ENCODE peak calls at places on chromosome 15, in eight cellular contexts. One of them, this sample, is unnamed.

GRCh38 chr15:47586653-47587224 is 130.6 kb upstream of the SEMA6D start:
- DNase-seq in psoas muscle: no peak
- DNase-seq in tibial artery: no peak
- DNase-seq in heart right ventricle: peak; percentile 59
- DNase-seq in A549: no peak
- DNase-seq in GM23248: no peak
- DNase-seq in aorta: no peak
- DNase-seq in caudate nucleus: no peak
- DNase-seq in this sample: no peak

GRCh38 chr15:86837631-86838030 is 758.0 kb downstream of the AGBL1 start:
- DNase-seq in psoas muscle: no peak
- DNase-seq in tibial artery: no peak
- DNase-seq in heart right ventricle: no peak
- DNase-seq in A549: no peak
- DNase-seq in GM23248: no peak
- DNase-seq in aorta: no peak
- DNase-seq in caudate nucleus: no peak
- DNase-seq in this sample: no peak

GRCh38 chr15:38058596-38059075 is 124.2 kb downstream of the TMCO5A start:
- DNase-seq in psoas muscle: no peak
- DNase-seq in tibial artery: no peak
- DNase-seq in heart right ventricle: no peak
- DNase-seq in A549: no peak
- DNase-seq in GM23248: no peak
- DNase-seq in aorta: no peak
- DNase-seq in caudate nucleus: no peak
- DNase-seq in this sample: no peak

GRCh38 chr15:85137507-85138175 is 156.0 kb downstream of the PDE8A start:
- DNase-seq in psoas muscle: no peak
- DNase-seq in tibial artery: no peak
- DNase-seq in heart right ventricle: no peak
- DNase-seq in A549: no peak
- DNase-seq in GM23248: no peak
- DNase-seq in aorta: no peak
- DNase-seq in caudate nucleus: no peak
- DNase-seq in this sample: no peak

GRCh38 chr15:91263632-91264477 is 163.8 kb downstream of the SV2B start:
- DNase-seq in psoas muscle: peak; percentile 76
- DNase-seq in tibial artery: peak; percentile 93
- DNase-seq in heart right ventricle: peak; percentile 62
- DNase-seq in A549: no peak
- DNase-seq in GM23248: peak; percentile 25
- DNase-seq in aorta: peak; percentile 83
- DNase-seq in caudate nucleus: peak; percentile 44
- DNase-seq in this sample: no peak

GRCh38 chr15:99556010-99556409 is 9.8 kb upstream of the MEF2A start:
- DNase-seq in psoas muscle: no peak
- DNase-seq in tibial artery: no peak
- DNase-seq in heart right ventricle: no peak
- DNase-seq in A549: no peak
- DNase-seq in GM23248: no peak
- DNase-seq in aorta: no peak
- DNase-seq in caudate nucleus: no peak
- DNase-seq in this sample: no peak

GRCh38 chr15:58346361-58346760 is 85.4 kb upstream of the LIPC start:
- DNase-seq in psoas muscle: no peak
- DNase-seq in tibial artery: no peak
- DNase-seq in heart right ventricle: no peak
- DNase-seq in A549: no peak
- DNase-seq in GM23248: peak; percentile 82
- DNase-seq in aorta: no peak
- DNase-seq in caudate nucleus: no peak
- DNase-seq in this sample: no peak

GRCh38 chr15:58864602-58865419 is 68.7 kb downstream of the SLTM start:
- DNase-seq in psoas muscle: peak; percentile 49
- DNase-seq in tibial artery: no peak
- DNase-seq in heart right ventricle: peak; percentile 60
- DNase-seq in A549: no peak
- DNase-seq in GM23248: peak; percentile 56
- DNase-seq in aorta: peak; percentile 82
- DNase-seq in caudate nucleus: peak; percentile 31
- DNase-seq in this sample: peak; percentile 7

GRCh38 chr15:23467110-23467600 is 20.1 kb upstream of the GOLGA6L2 start:
- DNase-seq in psoas muscle: no peak
- DNase-seq in tibial artery: no peak
- DNase-seq in heart right ventricle: no peak
- DNase-seq in A549: peak; percentile 44
- DNase-seq in GM23248: peak; percentile 70
- DNase-seq in aorta: no peak
- DNase-seq in caudate nucleus: no peak
- DNase-seq in this sample: no peak

GRCh38 chr15:65338823-65339222 is 34.3 kb downstream of the RNU5B-1 start:
- DNase-seq in psoas muscle: no peak
- DNase-seq in tibial artery: no peak
- DNase-seq in heart right ventricle: no peak
- DNase-seq in A549: no peak
- DNase-seq in GM23248: no peak
- DNase-seq in aorta: no peak
- DNase-seq in caudate nucleus: no peak
- DNase-seq in this sample: no peak

GRCh38 chr15:52678468-52679231 is 538 bp downstream of the ATOSA start:
- DNase-seq in psoas muscle: peak; percentile 69
- DNase-seq in tibial artery: peak; percentile 85
- DNase-seq in heart right ventricle: peak; percentile 67
- DNase-seq in A549: peak; percentile 40
- DNase-seq in GM23248: peak; percentile 89
- DNase-seq in aorta: peak; percentile 90
- DNase-seq in caudate nucleus: peak; percentile 55
- DNase-seq in this sample: peak; percentile 50

GRCh38 chr15:98878172-98878571 is 129.4 kb downstream of the PGPEP1L start:
- DNase-seq in psoas muscle: no peak
- DNase-seq in tibial artery: no peak
- DNase-seq in heart right ventricle: no peak
- DNase-seq in A549: no peak
- DNase-seq in GM23248: peak; percentile 78
- DNase-seq in aorta: no peak
- DNase-seq in caudate nucleus: no peak
- DNase-seq in this sample: no peak

GRCh38 chr15:33132722-33133345 is 61.7 kb downstream of the FMN1 start:
- DNase-seq in psoas muscle: no peak
- DNase-seq in tibial artery: no peak
- DNase-seq in heart right ventricle: no peak
- DNase-seq in A549: peak; percentile 65
- DNase-seq in GM23248: peak; percentile 72
- DNase-seq in aorta: no peak
- DNase-seq in caudate nucleus: no peak
- DNase-seq in this sample: no peak

GRCh38 chr15:70061086-70061370 is 36.7 kb downstream of the TLE3 start:
- DNase-seq in psoas muscle: no peak
- DNase-seq in tibial artery: peak; percentile 33
- DNase-seq in heart right ventricle: no peak
- DNase-seq in A549: no peak
- DNase-seq in GM23248: no peak
- DNase-seq in aorta: no peak
- DNase-seq in caudate nucleus: peak; percentile 49
- DNase-seq in this sample: no peak

GRCh38 chr15:89090791-89091666 is 2.8 kb downstream of the ABHD2 start:
- DNase-seq in psoas muscle: peak; percentile 68
- DNase-seq in tibial artery: peak; percentile 92
- DNase-seq in heart right ventricle: peak; percentile 67
- DNase-seq in A549: no peak
- DNase-seq in GM23248: peak; percentile 92
- DNase-seq in aorta: peak; percentile 88
- DNase-seq in caudate nucleus: peak; percentile 31
- DNase-seq in this sample: no peak

GRCh38 chr15:80579611-80580010 is 115.5 kb upstream of the ABHD17C start:
- DNase-seq in psoas muscle: no peak
- DNase-seq in tibial artery: no peak
- DNase-seq in heart right ventricle: no peak
- DNase-seq in A549: no peak
- DNase-seq in GM23248: no peak
- DNase-seq in aorta: no peak
- DNase-seq in caudate nucleus: no peak
- DNase-seq in this sample: no peak

GRCh38 chr15:39177561-39177960 is 403.3 kb upstream of the THBS1 start:
- DNase-seq in psoas muscle: no peak
- DNase-seq in tibial artery: no peak
- DNase-seq in heart right ventricle: no peak
- DNase-seq in A549: no peak
- DNase-seq in GM23248: no peak
- DNase-seq in aorta: no peak
- DNase-seq in caudate nucleus: no peak
- DNase-seq in this sample: no peak

GRCh38 chr15:63892794-63893441 is 59.2 kb upstream of the HERC1 start:
- DNase-seq in psoas muscle: no peak
- DNase-seq in tibial artery: peak; percentile 61
- DNase-seq in heart right ventricle: no peak
- DNase-seq in A549: no peak
- DNase-seq in GM23248: no peak
- DNase-seq in aorta: no peak
- DNase-seq in caudate nucleus: no peak
- DNase-seq in this sample: peak; percentile 23

GRCh38 chr15:62298811-62299210 is 133.7 kb upstream of the C2CD4B start:
- DNase-seq in psoas muscle: no peak
- DNase-seq in tibial artery: no peak
- DNase-seq in heart right ventricle: no peak
- DNase-seq in A549: no peak
- DNase-seq in GM23248: no peak
- DNase-seq in aorta: no peak
- DNase-seq in caudate nucleus: no peak
- DNase-seq in this sample: no peak
- H3K27ac ChIP-seq in psoas muscle: no peak overlapping the region
- H3K27ac ChIP-seq in tibial artery: no peak overlapping the region
- H3K27ac ChIP-seq in heart right ventricle: no peak overlapping the region
- H3K27ac ChIP-seq in A549: no peak overlapping the region
- H3K27ac ChIP-seq in GM23248: no peak overlapping the region
- H3K27ac ChIP-seq in aorta: no peak overlapping the region
- H3K27ac ChIP-seq in caudate nucleus: no peak overlapping the region
- H3K27ac ChIP-seq in this sample: no peak overlapping the region

DNA sequence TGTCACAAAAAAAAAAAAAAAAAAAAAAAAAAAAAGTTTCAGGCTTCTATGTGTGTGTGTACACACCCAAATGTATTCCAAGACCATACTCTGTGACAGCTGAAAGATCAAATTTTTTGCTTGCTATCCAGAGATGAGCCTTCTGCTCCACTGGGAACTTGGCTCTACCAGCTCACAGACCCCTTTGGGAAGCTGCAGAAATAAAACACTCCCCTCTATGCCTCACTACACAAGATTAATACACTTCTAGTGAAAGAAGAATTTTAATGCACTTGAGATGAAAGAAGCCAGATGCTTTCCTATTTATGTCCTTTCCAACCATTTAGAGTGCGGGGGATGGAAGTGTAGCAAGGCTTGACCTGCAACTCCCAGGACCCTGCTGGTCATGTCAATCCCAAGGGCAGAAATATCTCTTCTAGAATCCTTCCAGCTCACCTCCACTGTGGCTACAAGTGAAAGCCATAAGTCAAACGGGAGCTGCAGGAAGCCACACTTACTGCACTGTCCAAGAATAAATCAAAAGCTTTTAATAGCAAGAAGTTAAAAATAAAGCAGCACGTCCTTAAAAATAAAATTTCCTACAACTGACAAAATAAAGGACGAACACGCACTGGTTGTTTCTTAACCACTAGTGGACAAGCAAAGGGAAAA is 34.6 kb downstream of the ANXA2 start:
- DNase-seq in psoas muscle: no peak
- DNase-seq in tibial artery: no peak
- DNase-seq in heart right ventricle: no peak
- DNase-seq in A549: no peak
- DNase-seq in GM23248: no peak
- DNase-seq in aorta: no peak
- DNase-seq in caudate nucleus: no peak
- DNase-seq in this sample: no peak
- H3K27ac ChIP-seq in psoas muscle: peak overlapping the region; percentile 73
- H3K27ac ChIP-seq in tibial artery: peak overlapping the region; percentile 54
- H3K27ac ChIP-seq in heart right ventricle: peak overlapping the region; percentile 65
- H3K27ac ChIP-seq in A549: peak overlapping the region; percentile 86
- H3K27ac ChIP-seq in GM23248: peak overlapping the region; percentile 98
- H3K27ac ChIP-seq in aorta: peak overlapping the region; percentile 67
- H3K27ac ChIP-seq in caudate nucleus: no peak overlapping the region
- H3K27ac ChIP-seq in this sample: no peak overlapping the region

DNA sequence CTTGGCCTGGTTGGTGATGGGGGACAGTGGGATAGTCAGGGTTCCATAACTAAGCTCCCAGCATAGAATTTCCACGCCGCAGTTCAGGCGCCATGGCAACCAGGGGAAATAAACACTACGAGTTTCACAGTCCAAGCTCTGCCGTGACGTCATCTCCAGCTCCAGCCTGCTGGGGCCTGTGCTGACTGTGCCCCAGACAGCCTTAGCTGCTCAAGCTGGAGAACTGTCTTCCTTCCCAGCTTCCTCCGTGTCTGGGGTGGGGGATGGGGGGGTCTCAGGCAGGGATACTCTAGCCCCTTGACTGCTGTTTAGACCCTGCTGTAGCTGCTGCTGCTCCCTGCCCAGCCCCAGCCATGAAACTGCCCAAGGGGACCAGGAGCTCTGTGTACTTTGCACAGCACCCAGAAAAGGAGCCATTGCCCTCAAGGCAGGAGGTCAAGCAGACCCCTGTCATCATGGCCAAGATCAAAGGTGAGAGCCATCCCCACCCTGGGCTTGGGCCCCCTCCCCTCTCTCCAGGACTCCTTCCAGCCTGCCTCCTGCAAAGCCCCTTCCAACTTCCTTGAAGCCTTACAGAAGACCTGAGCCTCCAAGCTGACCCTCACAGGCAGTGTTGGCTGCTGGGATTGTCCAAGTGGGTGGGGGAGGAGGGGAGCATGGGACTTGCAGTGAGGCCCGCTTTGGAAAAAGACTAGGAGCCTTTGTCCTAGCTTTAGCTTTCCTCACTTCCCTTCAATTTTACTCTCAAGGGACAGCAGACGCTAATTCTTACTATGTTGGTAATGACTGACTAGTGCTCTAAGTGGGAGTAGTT is 11.4 kb upstream of the CSPG4 start:
- DNase-seq in psoas muscle: peak; percentile 85
- DNase-seq in tibial artery: peak; percentile 96
- DNase-seq in heart right ventricle: peak; percentile 84
- DNase-seq in A549: peak; percentile 97
- DNase-seq in GM23248: peak; percentile 98
- DNase-seq in aorta: peak; percentile 96
- DNase-seq in caudate nucleus: peak; percentile 22
- DNase-seq in this sample: peak; percentile 27
- H3K27ac ChIP-seq in psoas muscle: peak overlapping the region; percentile 30
- H3K27ac ChIP-seq in tibial artery: peak overlapping the region; percentile 71
- H3K27ac ChIP-seq in heart right ventricle: peak overlapping the region; percentile 77
- H3K27ac ChIP-seq in A549: peak overlapping the region; percentile 77
- H3K27ac ChIP-seq in GM23248: peak overlapping the region; percentile 33
- H3K27ac ChIP-seq in aorta: no peak overlapping the region
- H3K27ac ChIP-seq in caudate nucleus: no peak overlapping the region
- H3K27ac ChIP-seq in this sample: no peak overlapping the region

DNA sequence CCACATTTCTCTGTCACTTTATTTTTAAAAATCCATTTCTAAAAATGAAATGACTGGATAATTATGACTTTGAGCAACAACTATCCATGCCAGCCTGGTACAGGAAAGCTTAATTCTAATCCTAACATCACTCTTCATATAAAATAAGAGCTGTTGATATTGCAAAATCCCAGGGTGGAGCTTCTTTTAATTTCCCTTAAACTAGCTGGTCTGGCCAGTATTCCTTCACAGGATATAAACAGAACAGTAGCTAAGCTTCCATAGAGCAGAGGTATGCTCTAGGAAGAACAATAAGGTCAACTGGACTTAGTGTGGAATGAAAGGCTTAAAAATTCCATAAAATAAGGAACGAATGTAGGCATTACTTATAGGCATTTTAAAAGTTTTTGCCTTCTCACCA is 30.2 kb upstream of the ZNF280D start:
- DNase-seq in psoas muscle: no peak
- DNase-seq in tibial artery: no peak
- DNase-seq in heart right ventricle: no peak
- DNase-seq in A549: no peak
- DNase-seq in GM23248: no peak
- DNase-seq in aorta: no peak
- DNase-seq in caudate nucleus: no peak
- DNase-seq in this sample: no peak
- H3K27ac ChIP-seq in psoas muscle: no peak overlapping the region
- H3K27ac ChIP-seq in tibial artery: peak overlapping the region; percentile 36
- H3K27ac ChIP-seq in heart right ventricle: no peak overlapping the region
- H3K27ac ChIP-seq in A549: no peak overlapping the region
- H3K27ac ChIP-seq in GM23248: no peak overlapping the region
- H3K27ac ChIP-seq in aorta: no peak overlapping the region
- H3K27ac ChIP-seq in caudate nucleus: no peak overlapping the region
- H3K27ac ChIP-seq in this sample: no peak overlapping the region

This sample was measured in substantia nigra.